ENCODE peak calls at places on chromosomes 1 and 21, in five cellular contexts. Z, Q, R, I and D are unnamed samples.

GRCh38 chr1:202643397-202644218 is 66.6 kb downstream of the SYT2 start:
- DNase-seq in Z (no peak), Q (no peak), R (no peak), I (no peak), D (no peak)

GRCh38 chr1:61083014-61083798 is 845 bp downstream of the NFIA start:
- DNase-seq in Z (no peak), Q (peak; percentile 36), R (no peak), I (no peak), D (no peak)

GRCh38 chr1:7558481-7558880 is 212.6 kb upstream of the VAMP3 start:
- DNase-seq in Z (no peak), Q (no peak), R (no peak), I (no peak), D (no peak)

GRCh38 chr1:151802372-151802771 is 2.8 kb downstream of the LINGO4 start:
- DNase-seq in Z (peak; percentile 56), Q (no peak), R (no peak), I (no peak), D (no peak)

GRCh38 chr1:211738709-211739301 is 63.4 kb upstream of the NEK2 start:
- DNase-seq in Z (no peak), Q (no peak), R (peak; percentile 63), I (no peak), D (no peak)

GRCh38 chr1:174273766-174274165 is 114.4 kb downstream of the RABGAP1L start:
- DNase-seq in Z (no peak), Q (no peak), R (no peak), I (no peak), D (no peak)

GRCh38 chr1:235901461-235901860 is 34.8 kb upstream of the LYST start:
- DNase-seq in Z (no peak), Q (no peak), R (no peak), I (no peak), D (peak; percentile 23)

GRCh38 chr21:34630536-34631143 is 15.7 kb upstream of the RCAN1 start:
- DNase-seq in Z (no peak), Q (no peak), R (no peak), I (no peak), D (peak; percentile 60)

GRCh38 chr1:57112148-57112547 is 146.3 kb upstream of the C8B start:
- DNase-seq in Z (no peak), Q (no peak), R (no peak), I (no peak), D (no peak)

DNA sequence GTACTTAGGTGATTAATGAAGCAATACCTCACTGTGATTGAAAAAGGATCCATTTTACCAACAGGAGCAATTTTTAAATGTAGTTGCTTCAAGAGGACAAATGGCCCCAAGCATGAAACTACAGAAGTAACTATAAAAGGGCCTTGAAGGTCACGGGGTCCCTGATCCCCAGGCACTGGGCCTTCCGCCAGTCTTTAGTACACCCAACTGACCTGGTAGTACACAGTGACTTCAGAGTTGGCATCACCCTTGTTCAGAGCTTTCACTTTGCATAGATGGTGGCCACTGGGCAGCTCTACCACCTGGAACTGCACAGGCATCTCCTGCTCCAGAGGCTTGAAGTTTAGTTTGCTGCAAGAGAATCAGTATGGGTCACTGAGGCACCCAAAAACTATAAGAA is 84.3 kb downstream of the NRDC start:
- DNase-seq in Z (no peak), Q (no peak), R (no peak), I (no peak), D (no peak)
- H3K27ac ChIP-seq in Z (no peak overlapping the region), Q (no peak overlapping the region), R (no peak overlapping the region), I (no peak overlapping the region), D (no peak overlapping the region)

GRCh38 chr1:91546876-91547275 is 46.2 kb downstream of the CDC7 start:
- DNase-seq in Z (no peak), Q (no peak), R (no peak), I (no peak), D (no peak)
- TF ChIP-seq CTCF in Z (no peak), Q (no peak), R (no peak), I (no peak), D (no peak)

GRCh38 chr1:31102501-31102950 is 37.0 kb upstream of the PUM1 start:
- DNase-seq in Z (peak; percentile 69), Q (no peak), R (peak; percentile 75), I (no peak), D (peak; percentile 79)

GRCh38 chr1:31099283-31100063 is 34.0 kb upstream of the PUM1 start:
- DNase-seq in Z (no peak), Q (no peak), R (no peak), I (no peak), D (no peak)

GRCh38 chr1:31095985-31096384 is 30.5 kb upstream of the PUM1 start:
- DNase-seq in Z (no peak), Q (no peak), R (no peak), I (no peak), D (no peak)

GRCh38 chr1:31105646-31106045 is 40.1 kb upstream of the PUM1 start:
- DNase-seq in Z (no peak), Q (no peak), R (no peak), I (no peak), D (no peak)

DNA sequence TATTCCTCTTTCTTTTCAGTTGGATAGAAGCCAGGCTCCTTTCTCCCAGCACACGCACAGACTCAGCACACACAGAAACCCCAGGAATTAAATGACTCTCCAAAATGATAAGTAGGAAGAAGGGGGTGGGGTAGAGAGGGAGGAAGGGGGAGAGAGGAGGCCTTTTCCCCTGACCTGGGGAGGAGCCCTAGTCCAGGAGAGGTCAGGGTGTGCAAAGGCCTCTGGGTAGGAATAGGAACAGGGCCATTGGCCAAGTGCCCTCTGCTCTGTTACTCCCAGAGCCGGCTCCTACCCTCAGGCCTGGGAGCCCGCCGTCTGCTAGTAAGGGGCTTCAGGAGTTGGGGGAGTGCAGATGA is 35.6 kb upstream of the PUM1 start:
- DNase-seq in Z (no peak), Q (no peak), R (no peak), I (no peak), D (peak; percentile 20)
- H3K27ac ChIP-seq in Z (peak overlapping the region; percentile 6), Q (no peak overlapping the region), R (peak overlapping the region; percentile 54), I (no peak overlapping the region), D (peak overlapping the region; percentile 97)

GRCh38 chr1:160954158-160955104 is at the start of gene ITLN2:
- DNase-seq in Z (no peak), Q (no peak), R (peak; percentile 43), I (no peak), D (peak; percentile 23)
- TF ChIP-seq CTCF in Z (peak; percentile 35), Q (no peak), R (peak; percentile 82), I (peak; percentile 63), D (no peak)

GRCh38 chr1:47830856-47831255 is 166.3 kb downstream of the TRABD2B start:
- DNase-seq in Z (no peak), Q (no peak), R (no peak), I (no peak), D (no peak)
- H3K27ac ChIP-seq in Z (no peak overlapping the region), Q (no peak overlapping the region), R (no peak overlapping the region), I (no peak overlapping the region), D (no peak overlapping the region)

GRCh38 chr21:31566061-31566460 is 93.4 kb upstream of the SOD1 start:
- DNase-seq in Z (no peak), Q (no peak), R (no peak), I (no peak), D (no peak)
- TF ChIP-seq CTCF in Z (no peak), Q (no peak), R (no peak), I (no peak), D (no peak)

GRCh38 chr1:15830284-15830657 is 17.2 kb upstream of the SPEN start:
- DNase-seq in Z (no peak), Q (no peak), R (no peak), I (no peak), D (no peak)
- H3K27ac ChIP-seq in Z (peak overlapping the region; percentile 54), Q (peak overlapping the region; percentile 74), R (peak overlapping the region; percentile 17), I (no peak overlapping the region), D (peak overlapping the region; percentile 97)